ENCODE peak calls at places on chromosomes 3 and 15, in five cellular contexts. X is fibroblast of pulmonary artery; Z is Kasumi-1; W is effector memory CD8-positive, alpha-beta T cell; Q is left cardiac atrium. P is an unnamed sample.

GRCh38 chr15:33601461-33601860 is 290.7 kb downstream of the RYR3 start:
- DNase-seq in X (no peak), Z (no peak), W (no peak), Q (no peak), P (no peak)

GRCh38 chr3:105166893-105167292 is 199.8 kb upstream of the ALCAM start:
- DNase-seq in X (peak; percentile 18), Z (no peak), W (no peak), Q (no peak), P (no peak)

GRCh38 chr3:183312433-183312832 is 59.4 kb downstream of the B3GNT5 start:
- DNase-seq in X (no peak), Z (no peak), W (no peak), Q (no peak), P (no peak)

GRCh38 chr3:170488802-170489201 is 70.1 kb downstream of the CLDN11 start:
- DNase-seq in X (peak; percentile 86), Z (no peak), W (no peak), Q (no peak), P (no peak)

GRCh38 chr3:64214697-64215018 is 10.6 kb downstream of the PRICKLE2 start:
- DNase-seq in X (peak; percentile 81), Z (no peak), W (no peak), Q (peak; percentile 63), P (no peak)

GRCh38 chr3:188918086-188918485 is 253.7 kb upstream of the TPRG1 start:
- DNase-seq in X (peak; percentile 61), Z (no peak), W (no peak), Q (no peak), P (no peak)

GRCh38 chr3:48352546-48352945 is 19.1 kb upstream of the SPINK8 start:
- DNase-seq in X (no peak), Z (no peak), W (no peak), Q (no peak), P (no peak)

GRCh38 chr3:58049143-58049785 is 41.0 kb downstream of the FLNB start:
- DNase-seq in X (peak; percentile 86), Z (no peak), W (no peak), Q (peak; percentile 61), P (no peak)

GRCh38 chr3:149004622-149005021 is 13.3 kb downstream of the GYG1 start:
- DNase-seq in X (no peak), Z (no peak), W (no peak), Q (no peak), P (no peak)

GRCh38 chr3:171427771-171428320 is 32.4 kb downstream of the TNIK start:
- DNase-seq in X (no peak), Z (no peak), W (no peak), Q (no peak), P (no peak)

GRCh38 chr3:71859128-71859519 is 74.2 kb upstream of the PROK2 start:
- DNase-seq in X (peak; percentile 23), Z (peak; percentile 70), W (peak; percentile 21), Q (no peak), P (peak; percentile 46)

GRCh38 chr15:77634266-77634962 is 1.7 kb upstream of the LINGO1 start:
- DNase-seq in X (peak; percentile 64), Z (peak; percentile 42), W (peak; percentile 47), Q (peak; percentile 73), P (peak; percentile 85)

GRCh38 chr3:59027607-59028006 is 22.2 kb downstream of the CFAP20DC start:
- DNase-seq in X (no peak), Z (no peak), W (no peak), Q (no peak), P (no peak)

GRCh38 chr15:78110916-78111475 is 18.6 kb downstream of the SH2D7 start:
- DNase-seq in X (no peak), Z (no peak), W (no peak), Q (no peak), P (no peak)

GRCh38 chr3:137764001-137764433 is at the start of gene SOX14:
- DNase-seq in X (no peak), Z (no peak), W (no peak), Q (no peak), P (peak; percentile 59)

GRCh38 chr3:157290761-157291160 is 130.8 kb upstream of the CCNL1 start:
- DNase-seq in X (peak; percentile 89), Z (no peak), W (no peak), Q (no peak), P (no peak)

GRCh38 chr3:161893972-161894371 is 397.4 kb downstream of the OTOL1 start:
- DNase-seq in X (peak; percentile 78), Z (no peak), W (no peak), Q (no peak), P (no peak)

GRCh38 chr15:80325206-80325605 is 73.2 kb upstream of the CTXND1 start:
- DNase-seq in X (peak; percentile 23), Z (no peak), W (no peak), Q (no peak), P (peak; percentile 20)

GRCh38 chr3:120559228-120560061 is 36.7 kb upstream of the NDUFB4 start:
- DNase-seq in X (peak; percentile 70), Z (peak; percentile 80), W (no peak), Q (peak; percentile 61), P (peak; percentile 13)

GRCh38 chr15:56783857-56784661 is 50.8 kb upstream of the ZNF280D start:
- DNase-seq in X (no peak), Z (no peak), W (no peak), Q (no peak), P (no peak)

GRCh38 chr3:4773583-4773982 is 205.7 kb upstream of the BHLHE40 start:
- DNase-seq in X (no peak), Z (no peak), W (no peak), Q (no peak), P (no peak)

GRCh38 chr3:5192568-5193319 is 5.2 kb downstream of the EDEM1 start:
- DNase-seq in X (no peak), Z (no peak), W (no peak), Q (no peak), P (peak; percentile 13)

GRCh38 chr3:125261031-125261430 is 48.5 kb upstream of the SLC12A8 start:
- DNase-seq in X (no peak), Z (no peak), W (no peak), Q (no peak), P (no peak)

GRCh38 chr3:9207076-9207763 is 42.2 kb downstream of the SRGAP3 start:
- DNase-seq in X (no peak), Z (no peak), W (no peak), Q (no peak), P (no peak)

GRCh38 chr3:9302425-9303181 is 53.2 kb upstream of the SRGAP3 start:
- DNase-seq in X (peak; percentile 79), Z (peak; percentile 82), W (peak; percentile 64), Q (peak; percentile 82), P (peak; percentile 77)

GRCh38 chr15:76208786-76209424 is 102.4 kb downstream of the ETFA start:
- DNase-seq in X (peak; percentile 21), Z (no peak), W (no peak), Q (peak; percentile 10), P (no peak)

GRCh38 chr15:84915011-84915958 is 30.8 kb downstream of the SLC28A1 start:
- DNase-seq in X (peak; percentile 83), Z (peak; percentile 53), W (no peak), Q (peak; percentile 85), P (peak; percentile 91)

GRCh38 chr3:56812749-56813655 is 11.3 kb upstream of the ARHGEF3 start:
- DNase-seq in X (peak; percentile 75), Z (peak; percentile 31), W (no peak), Q (no peak), P (peak; percentile 16)

GRCh38 chr3:49756036-49756435 is 30.3 kb downstream of the IP6K1 start:
- DNase-seq in X (no peak), Z (no peak), W (no peak), Q (no peak), P (no peak)

GRCh38 chr3:184688251-184688851 is 23.5 kb downstream of the MAGEF1 start:
- DNase-seq in X (peak; percentile 51), Z (no peak), W (no peak), Q (no peak), P (no peak)

GRCh38 chr3:182908471-182908870 is 71.9 kb downstream of the DCUN1D1 start:
- DNase-seq in X (no peak), Z (no peak), W (no peak), Q (no peak), P (no peak)

GRCh38 chr3:173371848-173372487 is 25.6 kb upstream of the NLGN1 start:
- DNase-seq in X (peak; percentile 41), Z (peak; percentile 45), W (no peak), Q (no peak), P (peak; percentile 22)

GRCh38 chr3:189372205-189372764 is 200.5 kb downstream of the TPRG1 start:
- DNase-seq in X (no peak), Z (no peak), W (no peak), Q (no peak), P (no peak)

GRCh38 chr15:52020253-52021085 is 1.4 kb downstream of the MAPK6 start:
- DNase-seq in X (peak; percentile 27), Z (no peak), W (no peak), Q (no peak), P (peak; percentile 23)

GRCh38 chr3:122974764-122975162 is 52.8 kb downstream of the SEMA5B start:
- DNase-seq in X (peak; percentile 63), Z (no peak), W (no peak), Q (peak; percentile 71), P (no peak)

GRCh38 chr3:58502832-58503231 is 10.9 kb downstream of the KCTD6 start:
- DNase-seq in X (no peak), Z (peak; percentile 28), W (no peak), Q (no peak), P (no peak)

GRCh38 chr15:53384417-53384816 is 375.0 kb downstream of the WDR72 start:
- DNase-seq in X (no peak), Z (no peak), W (no peak), Q (no peak), P (peak; percentile 55)

GRCh38 chr15:46177219-46177618 is 542.4 kb downstream of the SQOR start:
- DNase-seq in X (no peak), Z (no peak), W (no peak), Q (no peak), P (no peak)